ENCODE peak calls at places on chromosomes 11 and 22, in six cellular contexts. One of them, this sample, is unnamed.

GRCh38 chr22:45082795-45083194 is 73.0 kb upstream of the PHF21B start:
- DNase-seq in ovary: no peak
- DNase-seq in esophagus squamous epithelium: no peak
- DNase-seq in breast epithelium: no peak
- DNase-seq in heart left ventricle: no peak
- DNase-seq in sigmoid colon: no peak
- DNase-seq in this sample: no peak

GRCh38 chr11:61499816-61500491 is 8.6 kb upstream of the LRRC10B start:
- DNase-seq in heart left ventricle: no peak
- DNase-seq in breast epithelium: no peak
- DNase-seq in esophagus squamous epithelium: no peak
- DNase-seq in ovary: no peak
- DNase-seq in sigmoid colon: no peak
- DNase-seq in this sample: no peak

GRCh38 chr22:50504245-50505211 is 3.0 kb downstream of the LMF2 start:
- DNase-seq in esophagus squamous epithelium: no peak
- DNase-seq in sigmoid colon: no peak
- DNase-seq in heart left ventricle: no peak
- DNase-seq in ovary: no peak
- DNase-seq in breast epithelium: no peak
- DNase-seq in this sample: no peak

GRCh38 chr22:19478466-19479357 is at the start of gene UFD1:
- DNase-seq in ovary: peak; percentile 87
- DNase-seq in sigmoid colon: peak; percentile 91
- DNase-seq in breast epithelium: peak; percentile 71
- DNase-seq in esophagus squamous epithelium: no peak
- DNase-seq in heart left ventricle: peak; percentile 87
- DNase-seq in this sample: peak; percentile 85

GRCh38 chr11:45532552-45532951 is 132.9 kb downstream of the CHST1 start:
- DNase-seq in esophagus squamous epithelium: no peak
- DNase-seq in sigmoid colon: no peak
- DNase-seq in heart left ventricle: no peak
- DNase-seq in ovary: no peak
- DNase-seq in breast epithelium: no peak
- DNase-seq in this sample: no peak

GRCh38 chr11:10310301-10310841 is 5.5 kb downstream of the ADM start:
- DNase-seq in ovary: no peak
- DNase-seq in esophagus squamous epithelium: no peak
- DNase-seq in heart left ventricle: no peak
- DNase-seq in sigmoid colon: no peak
- DNase-seq in breast epithelium: no peak
- DNase-seq in this sample: no peak

GRCh38 chr11:118703563-118704106 is 24.2 kb upstream of the TREH start:
- DNase-seq in sigmoid colon: peak; percentile 77
- DNase-seq in breast epithelium: no peak
- DNase-seq in heart left ventricle: no peak
- DNase-seq in ovary: no peak
- DNase-seq in esophagus squamous epithelium: no peak
- DNase-seq in this sample: peak; percentile 62

GRCh38 chr22:46079861-46080821 is 70.2 kb upstream of the PPARA start:
- DNase-seq in ovary: peak; percentile 67
- DNase-seq in heart left ventricle: peak; percentile 80
- DNase-seq in breast epithelium: peak; percentile 78
- DNase-seq in esophagus squamous epithelium: no peak
- DNase-seq in sigmoid colon: peak; percentile 95
- DNase-seq in this sample: peak; percentile 84

GRCh38 chr11:45209904-45210699 is 63.7 kb downstream of the PRDM11 start:
- DNase-seq in heart left ventricle: peak; percentile 84
- DNase-seq in esophagus squamous epithelium: no peak
- DNase-seq in sigmoid colon: peak; percentile 98
- DNase-seq in ovary: peak; percentile 96
- DNase-seq in breast epithelium: no peak
- DNase-seq in this sample: peak; percentile 69

GRCh38 chr11:20444537-20444936 is 57.0 kb downstream of the PRMT3 start:
- DNase-seq in heart left ventricle: no peak
- DNase-seq in esophagus squamous epithelium: no peak
- DNase-seq in ovary: no peak
- DNase-seq in breast epithelium: no peak
- DNase-seq in sigmoid colon: no peak
- DNase-seq in this sample: no peak

GRCh38 chr11:32029721-32030120 is 61.2 kb upstream of the RCN1 start:
- DNase-seq in heart left ventricle: no peak
- DNase-seq in breast epithelium: no peak
- DNase-seq in esophagus squamous epithelium: no peak
- DNase-seq in sigmoid colon: no peak
- DNase-seq in ovary: no peak
- DNase-seq in this sample: no peak

GRCh38 chr11:78340530-78340929 is 77.1 kb downstream of the GAB2 start:
- DNase-seq in sigmoid colon: no peak
- DNase-seq in esophagus squamous epithelium: no peak
- DNase-seq in ovary: no peak
- DNase-seq in breast epithelium: no peak
- DNase-seq in heart left ventricle: no peak
- DNase-seq in this sample: no peak

GRCh38 chr11:44823920-44824704 is 97.3 kb downstream of the TSPAN18 start:
- DNase-seq in heart left ventricle: no peak
- DNase-seq in ovary: no peak
- DNase-seq in breast epithelium: no peak
- DNase-seq in esophagus squamous epithelium: no peak
- DNase-seq in sigmoid colon: no peak
- DNase-seq in this sample: no peak

GRCh38 chr11:14500181-14500651 is 605 bp upstream of the COPB1 start:
- DNase-seq in sigmoid colon: no peak
- DNase-seq in ovary: peak; percentile 23
- DNase-seq in esophagus squamous epithelium: no peak
- DNase-seq in heart left ventricle: peak; percentile 39
- DNase-seq in breast epithelium: no peak
- DNase-seq in this sample: peak; percentile 57

GRCh38 chr11:35905901-35906661 is 37.8 kb upstream of the LDLRAD3 start:
- DNase-seq in sigmoid colon: no peak
- DNase-seq in heart left ventricle: no peak
- DNase-seq in ovary: no peak
- DNase-seq in breast epithelium: no peak
- DNase-seq in esophagus squamous epithelium: no peak
- DNase-seq in this sample: no peak

GRCh38 chr11:14320020-14320419 is 39.0 kb downstream of the RRAS2 start:
- DNase-seq in ovary: no peak
- DNase-seq in sigmoid colon: no peak
- DNase-seq in esophagus squamous epithelium: no peak
- DNase-seq in heart left ventricle: no peak
- DNase-seq in breast epithelium: no peak
- DNase-seq in this sample: no peak

GRCh38 chr11:22347857-22348496 is 9.8 kb downstream of the SLC17A6 start:
- DNase-seq in heart left ventricle: no peak
- DNase-seq in sigmoid colon: no peak
- DNase-seq in esophagus squamous epithelium: no peak
- DNase-seq in breast epithelium: no peak
- DNase-seq in ovary: no peak
- DNase-seq in this sample: no peak

GRCh38 chr11:123509737-123510578 is 79.9 kb downstream of the GRAMD1B start:
- DNase-seq in breast epithelium: no peak
- DNase-seq in sigmoid colon: no peak
- DNase-seq in ovary: no peak
- DNase-seq in esophagus squamous epithelium: no peak
- DNase-seq in heart left ventricle: no peak
- DNase-seq in this sample: peak; percentile 84

GRCh38 chr11:131924446-131925240 is 554.2 kb downstream of the NTM start:
- DNase-seq in ovary: no peak
- DNase-seq in breast epithelium: no peak
- DNase-seq in heart left ventricle: no peak
- DNase-seq in esophagus squamous epithelium: no peak
- DNase-seq in sigmoid colon: no peak
- DNase-seq in this sample: no peak

GRCh38 chr22:25714739-25715138 is 27.2 kb upstream of the MYO18B start:
- DNase-seq in sigmoid colon: no peak
- DNase-seq in breast epithelium: no peak
- DNase-seq in ovary: no peak
- DNase-seq in esophagus squamous epithelium: no peak
- DNase-seq in heart left ventricle: no peak
- DNase-seq in this sample: no peak

GRCh38 chr11:11640996-11641395 is 19.2 kb upstream of the GALNT18 start:
- DNase-seq in breast epithelium: no peak
- DNase-seq in esophagus squamous epithelium: no peak
- DNase-seq in sigmoid colon: no peak
- DNase-seq in heart left ventricle: no peak
- DNase-seq in ovary: no peak
- DNase-seq in this sample: no peak

GRCh38 chr11:92296138-92296515 is 71.5 kb downstream of the FAT3 start:
- DNase-seq in ovary: no peak
- DNase-seq in esophagus squamous epithelium: no peak
- DNase-seq in sigmoid colon: no peak
- DNase-seq in breast epithelium: no peak
- DNase-seq in heart left ventricle: no peak
- DNase-seq in this sample: no peak

GRCh38 chr11:116865696-116866095 is 28.3 kb upstream of the APOA1 start:
- DNase-seq in heart left ventricle: no peak
- DNase-seq in esophagus squamous epithelium: no peak
- DNase-seq in breast epithelium: no peak
- DNase-seq in sigmoid colon: no peak
- DNase-seq in ovary: no peak
- DNase-seq in this sample: no peak

GRCh38 chr11:13152736-13153541 is 124.7 kb upstream of the BMAL1 start:
- DNase-seq in breast epithelium: no peak
- DNase-seq in sigmoid colon: no peak
- DNase-seq in esophagus squamous epithelium: no peak
- DNase-seq in ovary: no peak
- DNase-seq in heart left ventricle: no peak
- DNase-seq in this sample: no peak

GRCh38 chr11:44032304-44033085 is 15.3 kb upstream of the ACCSL start:
- DNase-seq in sigmoid colon: no peak
- DNase-seq in heart left ventricle: peak; percentile 59
- DNase-seq in esophagus squamous epithelium: no peak
- DNase-seq in ovary: peak; percentile 44
- DNase-seq in breast epithelium: no peak
- DNase-seq in this sample: no peak

GRCh38 chr22:46684706-46685105 is 53.3 kb downstream of the CERK start:
- DNase-seq in breast epithelium: no peak
- DNase-seq in ovary: no peak
- DNase-seq in esophagus squamous epithelium: no peak
- DNase-seq in heart left ventricle: peak; percentile 57
- DNase-seq in sigmoid colon: no peak
- DNase-seq in this sample: no peak

GRCh38 chr22:38203090-38203810 is 1.5 kb downstream of the MAFF start:
- DNase-seq in heart left ventricle: peak; percentile 54
- DNase-seq in sigmoid colon: peak; percentile 81
- DNase-seq in breast epithelium: peak; percentile 76
- DNase-seq in esophagus squamous epithelium: no peak
- DNase-seq in ovary: peak; percentile 55
- DNase-seq in this sample: peak; percentile 53
- TF ChIP-seq POLR2A in heart left ventricle: no peak
- TF ChIP-seq POLR2A in sigmoid colon: peak; percentile 28
- TF ChIP-seq POLR2A in breast epithelium: no peak
- TF ChIP-seq POLR2A in esophagus squamous epithelium: peak; percentile 54
- TF ChIP-seq POLR2A in ovary: no peak
- TF ChIP-seq POLR2A in this sample: no peak

DNA sequence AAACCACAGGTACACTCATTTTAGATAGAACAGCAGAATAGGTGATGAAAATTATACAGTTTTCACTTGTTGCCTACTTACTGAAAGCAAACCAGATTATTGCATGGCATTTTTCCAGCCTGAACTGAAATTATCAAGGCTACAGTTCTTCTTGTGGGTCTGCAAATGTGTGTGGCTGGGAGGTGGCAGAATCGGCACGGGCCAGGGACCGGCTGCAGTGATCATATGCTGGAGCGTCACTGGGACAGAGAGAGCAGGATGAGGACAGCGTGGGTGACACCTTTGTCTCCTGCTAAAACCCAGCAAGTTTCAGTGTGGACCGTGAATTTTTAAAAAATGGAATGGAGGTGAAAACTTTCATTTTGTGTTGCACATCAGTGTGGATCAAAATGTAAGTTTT is 59.3 kb upstream of the PITPNB start:
- DNase-seq in ovary: no peak
- DNase-seq in breast epithelium: no peak
- DNase-seq in heart left ventricle: no peak
- DNase-seq in sigmoid colon: no peak
- DNase-seq in esophagus squamous epithelium: no peak
- DNase-seq in this sample: no peak
- H3K4me1 ChIP-seq in ovary: peaks cover 8% of the 10 kb centered on the region
- H3K4me1 ChIP-seq in breast epithelium: no peaks in the 10 kb centered on the region
- H3K4me1 ChIP-seq in heart left ventricle: peaks cover 4% of the 10 kb centered on the region
- H3K4me1 ChIP-seq in sigmoid colon: no peaks in the 10 kb centered on the region
- H3K4me1 ChIP-seq in esophagus squamous epithelium: peaks cover 6% of the 10 kb centered on the region
- H3K4me1 ChIP-seq in this sample: peaks cover 13% of the 10 kb centered on the region

DNA sequence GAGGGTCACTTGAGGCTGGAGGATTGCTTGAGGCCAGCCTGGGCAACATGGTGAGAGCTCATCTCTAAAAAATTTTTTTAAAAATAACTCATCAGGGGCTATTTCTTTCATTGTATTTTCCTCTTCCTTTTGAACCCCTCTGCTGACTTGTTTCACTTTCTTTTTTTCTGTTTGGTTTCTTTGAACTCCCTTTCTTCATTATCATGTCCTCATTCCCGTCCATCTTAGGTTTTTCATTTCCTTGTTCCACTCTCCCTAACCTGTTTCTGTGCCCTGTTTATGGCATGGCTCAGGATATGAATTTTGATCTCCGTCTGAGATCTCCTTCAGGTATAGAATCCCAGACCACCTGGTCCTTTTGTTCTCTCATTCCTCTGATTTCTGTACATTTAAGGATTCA is 12.4 kb downstream of the MARK2 start:
- DNase-seq in ovary: no peak
- DNase-seq in esophagus squamous epithelium: no peak
- DNase-seq in sigmoid colon: no peak
- DNase-seq in breast epithelium: no peak
- DNase-seq in heart left ventricle: no peak
- DNase-seq in this sample: no peak
- H3K4me3 ChIP-seq in ovary: no peak overlapping the region
- H3K4me3 ChIP-seq in esophagus squamous epithelium: no peak overlapping the region
- H3K4me3 ChIP-seq in sigmoid colon: no peak overlapping the region
- H3K4me3 ChIP-seq in breast epithelium: no peak overlapping the region
- H3K4me3 ChIP-seq in heart left ventricle: no peak overlapping the region
- H3K4me3 ChIP-seq in this sample: no peak overlapping the region

DNA sequence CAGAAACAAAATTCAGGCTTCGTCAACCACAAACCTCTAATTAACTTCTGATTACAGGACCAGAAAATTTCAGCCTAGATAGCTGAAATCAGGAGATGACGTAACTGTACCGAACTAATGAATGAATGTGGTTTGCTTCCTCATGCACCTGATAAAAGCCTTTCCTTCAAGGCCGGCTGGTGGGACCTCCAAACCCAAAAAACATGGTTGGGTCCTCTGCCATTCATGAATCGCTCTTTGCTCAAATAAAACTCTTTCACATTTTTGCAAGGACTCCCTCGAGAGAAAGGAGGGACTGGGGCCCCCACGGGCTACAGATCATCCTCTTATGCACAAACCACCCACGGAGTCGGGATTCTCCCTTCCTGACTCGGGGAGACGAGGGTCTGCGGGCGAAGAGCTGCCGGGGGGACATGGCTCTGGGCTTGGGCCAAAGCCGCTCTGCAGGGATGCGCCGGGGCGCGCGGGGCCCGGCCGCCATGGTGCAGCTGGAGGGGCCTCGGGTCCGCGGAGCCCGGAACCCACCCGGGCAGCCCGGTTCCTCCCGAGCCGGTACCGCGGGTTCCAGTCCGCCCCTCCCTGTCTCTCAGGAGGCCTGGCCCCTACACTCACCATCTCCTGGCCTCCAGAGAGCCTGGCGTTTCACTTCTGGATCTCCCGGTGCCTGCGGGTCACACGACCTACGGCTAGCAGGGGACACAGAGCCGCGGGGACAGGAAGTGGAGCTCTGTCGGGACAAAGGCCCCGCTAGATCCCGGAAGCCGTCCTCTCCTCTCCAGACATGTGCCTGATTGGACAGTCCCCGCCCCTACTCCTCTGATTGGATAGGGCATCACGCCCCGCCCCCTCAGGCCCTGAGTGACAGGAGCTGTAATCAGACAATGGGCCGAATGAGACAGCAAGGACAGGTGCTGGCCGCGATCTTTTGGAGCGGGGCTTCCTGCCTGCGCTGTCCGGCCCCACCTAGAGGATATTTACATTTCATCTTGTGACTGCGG is at the start of gene ZNF195:
- DNase-seq in heart left ventricle: peak; percentile 98
- DNase-seq in breast epithelium: peak; percentile 97
- DNase-seq in ovary: peak; percentile 95
- DNase-seq in sigmoid colon: peak; percentile 99
- DNase-seq in esophagus squamous epithelium: peak; percentile 94
- DNase-seq in this sample: peak; percentile 100
- TF ChIP-seq POLR2A in heart left ventricle: peak; percentile 72
- TF ChIP-seq POLR2A in breast epithelium: no peak
- TF ChIP-seq POLR2A in ovary: peak; percentile 47
- TF ChIP-seq POLR2A in sigmoid colon: peak; percentile 38
- TF ChIP-seq POLR2A in esophagus squamous epithelium: peak; percentile 60
- TF ChIP-seq POLR2A in this sample: peak; percentile 85

This sample was measured in adrenal gland.